ENCODE peak calls at places on chromosomes 13 and 19, in four cellular contexts. G is heart left ventricle, K is colonic mucosa, H is gastrocnemius medialis. E is an unnamed sample.

GRCh38 chr19:10544242-10544752 is 593 bp downstream of the ATG4D start:
- DNase-seq in K (peak; percentile 83), H (no peak), G (peak; percentile 41), E (no peak)

GRCh38 chr13:97875218-97875617 is 78.3 kb upstream of the IPO5 start:
- DNase-seq in G (no peak), K (no peak), H (no peak), E (no peak)

GRCh38 chr19:18419195-18419698 is at the start of gene SSBP4:
- DNase-seq in K (peak; percentile 74), H (no peak), G (peak; percentile 74), E (peak; percentile 82)

GRCh38 chr13:21717817-21718216 is 46.9 kb downstream of the FGF9 start:
- DNase-seq in K (no peak), H (no peak), G (no peak), E (no peak)

GRCh38 chr13:24627090-24627714 is 53.0 kb upstream of the ATP12A start:
- DNase-seq in H (no peak), K (peak; percentile 72), G (no peak), E (no peak)

GRCh38 chr19:56423985-56424353 is 19.8 kb downstream of the ZNF583 start:
- DNase-seq in G (no peak), H (no peak), K (no peak), E (no peak)

GRCh38 chr13:91308299-91308698 is 39.2 kb upstream of the MIR17HG start:
- DNase-seq in H (no peak), G (no peak), K (no peak), E (no peak)

GRCh38 chr13:80463673-80464352 is 122.9 kb upstream of the SPRY2 start:
- DNase-seq in G (no peak), H (no peak), K (no peak), E (no peak)

GRCh38 chr19:28727133-28727834 is 485.7 kb downstream of the UQCRFS1 start:
- DNase-seq in H (no peak), K (no peak), G (no peak), E (peak; percentile 19)

GRCh38 chr19:2275588-2276428 is 6.2 kb downstream of the PEAK3 start:
- DNase-seq in K (peak; percentile 53), H (no peak), G (no peak), E (no peak)

GRCh38 chr19:41351339-41352245 is 2.1 kb downstream of the TGFB1 start:
- DNase-seq in G (peak; percentile 76), H (no peak), K (peak; percentile 72), E (peak; percentile 72)

GRCh38 chr13:20945952-20946383 is 43.4 kb upstream of the XPO4 start:
- DNase-seq in G (no peak), H (no peak), K (peak; percentile 18), E (no peak)

GRCh38 chr19:6450166-6450565 is 9.4 kb downstream of the SLC25A23 start:
- DNase-seq in H (no peak), K (no peak), G (no peak), E (no peak)

GRCh38 chr19:32407004-32407992 is 1.7 kb downstream of the DPY19L3 start:
- DNase-seq in G (peak; percentile 41), H (no peak), K (no peak), E (no peak)

GRCh38 chr13:79468819-79469218 is 12.1 kb upstream of the NDFIP2 start:
- DNase-seq in G (no peak), H (no peak), K (no peak), E (no peak)

GRCh38 chr19:57267294-57267693 is 13.0 kb upstream of the ZNF460 start:
- DNase-seq in K (no peak), H (no peak), G (no peak), E (no peak)

GRCh38 chr19:30056580-30056979 is 114.5 kb downstream of the URI1 start:
- DNase-seq in K (no peak), H (no peak), G (no peak), E (no peak)

GRCh38 chr13:75633285-75633684 is 2.8 kb upstream of the LMO7 start:
- DNase-seq in G (no peak), K (no peak), H (no peak), E (no peak)

GRCh38 chr13:113137656-113138292 is 15.2 kb downstream of the F10 start:
- DNase-seq in G (no peak), K (no peak), H (no peak), E (no peak)

GRCh38 chr13:38415233-38415632 is 65.6 kb downstream of the UFM1 start:
- DNase-seq in K (no peak), G (peak; percentile 51), H (no peak), E (peak; percentile 23)

GRCh38 chr19:9962623-9963290 is 26.4 kb upstream of the OLFM2 start:
- DNase-seq in G (no peak), K (no peak), H (no peak), E (no peak)

GRCh38 chr13:64371045-64371444 is 2859.1 kb downstream of the PCDH9 start:
- DNase-seq in K (no peak), G (no peak), H (no peak), E (no peak)

GRCh38 chr19:40807147-40808020 is 8.4 kb downstream of the EGLN2 start:
- DNase-seq in G (no peak), H (no peak), K (peak; percentile 41), E (no peak)

GRCh38 chr19:2084993-2085720 is 11.0 kb downstream of the MOB3A start:
- DNase-seq in H (no peak), K (peak; percentile 73), G (peak; percentile 78), E (peak; percentile 64)

GRCh38 chr19:8392017-8392591 is 1.9 kb downstream of the RAB11B start:
- DNase-seq in K (no peak), G (peak; percentile 80), H (no peak), E (peak; percentile 70)

GRCh38 chr13:41645313-41645712 is 188.0 kb downstream of the RGCC start:
- DNase-seq in G (no peak), K (no peak), H (peak; percentile 47), E (no peak)

GRCh38 chr13:111177803-111178389 is 62.8 kb downstream of the ARHGEF7 start:
- DNase-seq in G (no peak), H (no peak), K (no peak), E (no peak)

GRCh38 chr19:3049089-3049488 is 13.2 kb downstream of the TLE5 start:
- DNase-seq in H (no peak), K (no peak), G (no peak), E (no peak)

GRCh38 chr13:43664700-43665191 is 122.0 kb downstream of the ENOX1 start:
- DNase-seq in K (peak; percentile 60), G (no peak), H (no peak), E (no peak)

GRCh38 chr13:30648522-30649012 is 30.8 kb downstream of the USPL1 start:
- DNase-seq in G (no peak), H (no peak), K (no peak), E (no peak)
- H3K36me3 ChIP-seq in G (peaks cover 97% of the 10 kb centered on the region), H (no peaks in the 10 kb centered on the region), K (peaks cover 10% of the 10 kb centered on the region), E (peaks cover 95% of the 10 kb centered on the region)

DNA sequence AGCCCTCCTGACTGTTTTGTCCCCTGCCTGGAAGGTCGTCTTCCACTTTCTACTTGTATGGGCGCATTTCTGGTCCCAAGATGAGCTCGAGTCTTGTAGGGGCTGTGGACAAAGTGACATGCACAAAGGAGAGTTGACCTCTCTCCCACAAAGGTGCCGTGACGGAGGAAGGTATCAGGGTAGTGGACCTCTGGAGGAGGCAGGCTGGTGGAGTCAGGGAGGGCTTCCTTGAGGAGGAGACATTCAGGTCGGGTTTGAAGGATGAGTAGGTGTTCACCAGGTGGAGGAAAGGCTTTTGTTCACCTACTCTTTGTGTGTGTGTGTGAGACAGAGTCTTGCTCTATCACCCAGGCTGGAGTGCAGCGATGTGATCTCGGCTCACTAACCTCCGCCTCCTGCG is 1.7 kb downstream of the CYTH2 start:
- DNase-seq in H (no peak), G (no peak), K (no peak), E (no peak)
- H3K36me3 ChIP-seq in H (no peaks in the 10 kb centered on the region), G (peaks cover 57% of the 10 kb centered on the region), K (peaks cover 31% of the 10 kb centered on the region), E (peaks cover 57% of the 10 kb centered on the region)

DNA sequence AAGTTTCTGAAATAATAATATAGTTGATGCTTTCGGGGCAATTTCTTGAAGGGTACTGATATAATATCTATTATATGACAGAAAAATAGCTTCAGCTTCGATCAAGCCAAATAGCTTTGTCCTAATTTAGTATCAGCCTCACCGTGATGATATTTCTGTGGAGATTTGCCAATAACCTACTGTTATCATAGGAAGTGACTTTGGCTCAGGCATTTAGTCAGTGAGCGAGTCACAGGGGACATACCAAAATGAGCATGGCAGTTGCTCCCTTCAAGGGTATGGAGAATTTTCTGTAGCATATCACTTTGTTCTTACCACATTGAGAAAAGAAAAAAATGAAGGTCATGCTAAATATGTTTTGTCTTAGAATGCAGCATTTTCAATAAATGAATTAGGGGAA is 767.6 kb upstream of the SLITRK1 start:
- DNase-seq in H (no peak), G (no peak), K (no peak), E (no peak)
- H3K36me3 ChIP-seq in H (no peaks in the 10 kb centered on the region), G (no peaks in the 10 kb centered on the region), K (no peaks in the 10 kb centered on the region), E (no peaks in the 10 kb centered on the region)

GRCh38 chr19:15115762-15116615 is 8.8 kb downstream of the SYDE1 start:
- DNase-seq in G (no peak), K (no peak), H (no peak), E (no peak)
- H3K36me3 ChIP-seq in G (peaks cover 98% of the 10 kb centered on the region), K (peaks cover 32% of the 10 kb centered on the region), H (no peaks in the 10 kb centered on the region), E (peaks cover 14% of the 10 kb centered on the region)

GRCh38 chr19:36821758-36822157 is 16.4 kb downstream of the ZNF790 start:
- DNase-seq in G (no peak), K (no peak), H (no peak), E (no peak)
- H3K36me3 ChIP-seq in G (peaks cover 70% of the 10 kb centered on the region), K (no peaks in the 10 kb centered on the region), H (peaks cover 14% of the 10 kb centered on the region), E (peaks cover 10% of the 10 kb centered on the region)

GRCh38 chr19:55241143-55241934 is 12.8 kb upstream of the TMEM86B start:
- DNase-seq in H (no peak), G (no peak), K (no peak), E (no peak)
- H3K36me3 ChIP-seq in H (peaks cover 3% of the 10 kb centered on the region), G (peaks cover 97% of the 10 kb centered on the region), K (peaks cover 39% of the 10 kb centered on the region), E (peaks cover 99% of the 10 kb centered on the region)

GRCh38 chr13:26653310-26653709 is 95.8 kb downstream of the WASF3 start:
- DNase-seq in H (no peak), K (no peak), G (no peak), E (no peak)
- H3K36me3 ChIP-seq in H (no peaks in the 10 kb centered on the region), K (no peaks in the 10 kb centered on the region), G (no peaks in the 10 kb centered on the region), E (peaks cover 4% of the 10 kb centered on the region)

DNA sequence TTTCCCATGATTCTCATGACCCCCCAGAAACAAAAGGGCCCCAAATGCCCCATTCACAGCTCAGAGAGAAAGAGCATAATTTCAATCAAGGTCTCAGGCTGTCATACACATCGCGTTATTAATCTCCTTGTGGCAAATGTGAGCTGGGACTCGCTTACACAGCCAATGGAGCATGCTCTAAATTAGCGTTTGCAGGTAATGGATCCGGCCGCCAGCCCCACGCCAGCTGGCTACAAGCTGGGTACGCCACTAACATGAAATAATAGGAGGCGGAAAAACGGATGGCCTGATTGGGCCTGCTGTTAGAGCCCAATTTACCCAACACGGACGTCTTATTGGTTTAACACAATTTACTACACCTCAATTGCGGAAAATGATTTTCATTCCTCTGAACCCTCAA is 62.4 kb downstream of the PEPD start:
- DNase-seq in K (no peak), G (no peak), H (no peak), E (no peak)
- H3K36me3 ChIP-seq in K (no peaks in the 10 kb centered on the region), G (peaks cover 9% of the 10 kb centered on the region), H (no peaks in the 10 kb centered on the region), E (no peaks in the 10 kb centered on the region)

GRCh38 chr19:51377422-51377821 is 5.0 kb upstream of the NKG7 start:
- DNase-seq in G (no peak), K (no peak), H (no peak), E (no peak)
- H3K36me3 ChIP-seq in G (no peaks in the 10 kb centered on the region), K (no peaks in the 10 kb centered on the region), H (no peaks in the 10 kb centered on the region), E (no peaks in the 10 kb centered on the region)

DNA sequence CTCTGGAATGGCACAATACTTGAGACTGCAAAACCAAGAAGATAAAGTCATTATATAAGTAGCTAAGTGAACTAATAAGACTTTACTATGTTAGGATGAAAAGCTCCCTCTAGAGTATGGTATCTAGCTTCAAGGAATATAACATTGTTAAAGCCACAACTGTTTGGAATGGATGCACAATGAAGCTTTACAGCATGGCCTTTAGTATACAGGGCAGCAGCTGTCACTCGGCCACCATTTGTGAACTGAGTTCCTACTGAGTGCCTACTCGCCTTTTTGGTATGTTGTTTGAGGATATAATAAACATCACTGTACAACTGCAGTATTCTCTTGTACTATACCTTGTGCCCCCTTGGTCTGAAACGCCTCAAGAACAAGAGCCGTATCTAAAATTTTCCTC is 6.8 kb downstream of the ALG5 start:
- DNase-seq in H (no peak), K (no peak), G (no peak), E (no peak)
- H3K36me3 ChIP-seq in H (no peaks in the 10 kb centered on the region), K (peaks cover 26% of the 10 kb centered on the region), G (peaks cover 86% of the 10 kb centered on the region), E (peaks cover 4% of the 10 kb centered on the region)

E was measured in heart right ventricle.